ENCODE peak calls at places on chromosomes 5 and 9, in seven cellular contexts. G is fibroblast of pulmonary artery; B is NCI-H526; S is IMR-90; F is stimulated activated CD8-positive, alpha-beta memory T cell treated with anti-CD3 and anti-CD28 coated beads, Interleukin-7, amount 100 ng/mL, for 24 hours; J is EH; N is GM10248. V is an unnamed sample.

GRCh38 chr9:137451976-137452760 is 7.0 kb downstream of the NSMF start:
- DNase-seq in G (no peak), B (no peak), S (no peak), F (no peak), J (no peak), N (no peak), V (no peak)

GRCh38 chr5:170306381-170306790 is 8.8 kb upstream of the LCP2 start:
- DNase-seq in G (peak; percentile 75), B (peak; percentile 15), S (peak; percentile 0), F (no peak), J (peak; percentile 7), N (no peak), V (no peak)

GRCh38 chr9:134936762-134937555 is 19.2 kb upstream of the FCN1 start:
- DNase-seq in G (no peak), B (no peak), S (no peak), F (no peak), J (no peak), N (peak; percentile 69), V (no peak)

GRCh38 chr5:37792976-37793328 is 46.9 kb downstream of the GDNF start:
- DNase-seq in G (peak; percentile 30), B (no peak), S (peak; percentile 87), F (no peak), J (peak; percentile 89), N (no peak), V (no peak)

GRCh38 chr5:149667084-149667826 is 62.9 kb upstream of the PPARGC1B start:
- DNase-seq in G (peak; percentile 40), B (no peak), S (peak; percentile 7), F (no peak), J (peak; percentile 32), N (peak; percentile 60), V (no peak)

GRCh38 chr9:83130541-83130940 is 67.6 kb upstream of the RASEF start:
- DNase-seq in G (no peak), B (no peak), S (no peak), F (no peak), J (no peak), N (no peak), V (no peak)

GRCh38 chr9:115115924-115116323 is 2.0 kb downstream of the TNC start:
- DNase-seq in G (peak; percentile 47), B (no peak), S (peak; percentile 82), F (no peak), J (peak; percentile 86), N (no peak), V (no peak)

GRCh38 chr5:113520429-113520828 is 6.9 kb downstream of the YTHDC2 start:
- DNase-seq in G (peak; percentile 28), B (no peak), S (peak; percentile 70), F (no peak), J (peak; percentile 49), N (peak; percentile 24), V (no peak)

GRCh38 chr5:55037816-55038379 is 13.8 kb downstream of the GZMK start:
- DNase-seq in G (no peak), B (no peak), S (no peak), F (no peak), J (no peak), N (no peak), V (no peak)

GRCh38 chr5:2164586-2164985 is 281.9 kb upstream of the IRX4 start:
- DNase-seq in G (no peak), B (no peak), S (no peak), F (no peak), J (no peak), N (no peak), V (no peak)

GRCh38 chr9:33105939-33106338 is 29.5 kb upstream of the SMU1 start:
- DNase-seq in G (no peak), B (no peak), S (peak; percentile 36), F (no peak), J (no peak), N (no peak), V (no peak)

GRCh38 chr5:123193176-123193575 is 104.1 kb downstream of the PRDM6 start:
- DNase-seq in G (no peak), B (no peak), S (no peak), F (no peak), J (no peak), N (no peak), V (no peak)

GRCh38 chr9:87519415-87519989 is 21.8 kb downstream of the DAPK1 start:
- DNase-seq in G (no peak), B (no peak), S (no peak), F (no peak), J (no peak), N (no peak), V (no peak)

GRCh38 chr9:4435197-4435596 is 55.1 kb upstream of the SLC1A1 start:
- DNase-seq in G (peak; percentile 85), B (no peak), S (peak; percentile 23), F (no peak), J (peak; percentile 59), N (no peak), V (no peak)

GRCh38 chr9:35518981-35519679 is 29.2 kb downstream of the RUSC2 start:
- DNase-seq in G (peak; percentile 69), B (no peak), S (peak; percentile 58), F (no peak), J (peak; percentile 86), N (no peak), V (no peak)

GRCh38 chr5:38716516-38716915 is 129.3 kb upstream of the OSMR start:
- DNase-seq in G (no peak), B (no peak), S (no peak), F (no peak), J (no peak), N (no peak), V (no peak)

GRCh38 chr5:159814810-159815585 is 101.3 kb upstream of the ADRA1B start:
- DNase-seq in G (no peak), B (no peak), S (peak; percentile 21), F (no peak), J (peak; percentile 53), N (no peak), V (no peak)

GRCh38 chr5:143527808-143528207 is 124.3 kb upstream of the NR3C1 start:
- DNase-seq in G (peak; percentile 29), B (no peak), S (peak; percentile 61), F (no peak), J (peak; percentile 55), N (no peak), V (no peak)

GRCh38 chr5:156121234-156121633 is 205.7 kb upstream of the SGCD start:
- DNase-seq in G (no peak), B (no peak), S (peak; percentile 93), F (no peak), J (peak; percentile 31), N (no peak), V (no peak)

GRCh38 chr9:69932901-69933300 is 110.7 kb upstream of the MAMDC2 start:
- DNase-seq in G (peak; percentile 42), B (no peak), S (no peak), F (no peak), J (no peak), N (no peak), V (no peak)

GRCh38 chr9:122138560-122139268 is 20.9 kb downstream of the NDUFA8 start:
- DNase-seq in G (no peak), B (no peak), S (peak; percentile 9), F (no peak), J (no peak), N (no peak), V (no peak)

GRCh38 chr9:35923927-35924763 is 14.9 kb downstream of the SPAAR start:
- DNase-seq in G (peak; percentile 93), B (no peak), S (peak; percentile 96), F (no peak), J (peak; percentile 97), N (no peak), V (no peak)

GRCh38 chr5:154614595-154614994 is 136.6 kb upstream of the HAND1 start:
- DNase-seq in G (no peak), B (no peak), S (no peak), F (no peak), J (no peak), N (no peak), V (no peak)

GRCh38 chr5:157961176-157961575 is 102.2 kb upstream of the CLINT1 start:
- DNase-seq in G (no peak), B (no peak), S (no peak), F (no peak), J (no peak), N (no peak), V (no peak)

GRCh38 chr5:115246361-115246991 is 16.2 kb downstream of the PGGT1B start:
- DNase-seq in G (peak; percentile 62), B (peak; percentile 22), S (peak; percentile 48), F (no peak), J (peak; percentile 50), N (peak; percentile 37), V (no peak)

GRCh38 chr9:109821711-109822110 is 41.7 kb downstream of the PALM2AKAP2 start:
- DNase-seq in G (no peak), B (no peak), S (peak; percentile 58), F (no peak), J (peak; percentile 81), N (no peak), V (no peak)

GRCh38 chr9:129232839-129233568 is 54.9 kb upstream of the IER5L start:
- DNase-seq in G (peak; percentile 92), B (no peak), S (no peak), F (no peak), J (no peak), N (no peak), V (no peak)

GRCh38 chr5:102888483-102888882 is 133.4 kb downstream of the PAM start:
- DNase-seq in G (no peak), B (no peak), S (no peak), F (no peak), J (no peak), N (no peak), V (no peak)

GRCh38 chr9:91059713-91060112 is 258.1 kb downstream of the SYK start:
- DNase-seq in G (no peak), B (no peak), S (no peak), F (no peak), J (peak; percentile 39), N (no peak), V (no peak)

GRCh38 chr9:38226491-38226951 is 157.5 kb upstream of the SHB start:
- DNase-seq in G (peak; percentile 2), B (no peak), S (peak; percentile 4), F (no peak), J (no peak), N (no peak), V (no peak)

V was measured in D721Med.